ENCODE peak calls at places on chromosomes 5 and 9, in four cellular contexts. Q, S, K and X are unnamed samples.

GRCh38 chr5:170437621-170438375 is 48.6 kb upstream of the KCNMB1 start:
- DNase-seq in S (no peak), Q (no peak), K (no peak), X (no peak)

GRCh38 chr5:57915536-57915935 is 432.9 kb upstream of the ACTBL2 start:
- DNase-seq in K (no peak), S (no peak), Q (no peak), X (no peak)

GRCh38 chr9:138074516-138074915 is 196.9 kb downstream of the CACNA1B start:
- DNase-seq in K (no peak), S (no peak), Q (no peak), X (peak)

GRCh38 chr5:132023258-132024116 is 12.0 kb upstream of the ACSL6 start:
- DNase-seq in Q (no peak), K (no peak), S (no peak), X (no peak)

GRCh38 chr9:131618071-131618479 is 72.8 kb downstream of the PRRT1B start:
- DNase-seq in Q (peak), K (peak), S (no peak), X (peak)

GRCh38 chr9:81071108-81071507 is 618.2 kb downstream of the TLE1 start:
- DNase-seq in K (no peak), S (no peak), Q (no peak), X (peak)

GRCh38 chr5:133041157-133041784 is 10.5 kb upstream of the HSPA4 start:
- DNase-seq in Q (no peak), K (no peak), S (no peak), X (no peak)

GRCh38 chr5:91339053-91339710 is 43.9 kb downstream of the ARRDC3 start:
- DNase-seq in S (no peak), K (no peak), Q (no peak), X (no peak)

GRCh38 chr9:33393581-33393980 is 8.8 kb downstream of the AQP7 start:
- DNase-seq in Q (no peak), S (no peak), K (no peak), X (no peak)

GRCh38 chr5:137215261-137215660 is 283.9 kb downstream of the SPOCK1 start:
- DNase-seq in Q (no peak), K (no peak), S (no peak), X (no peak)

GRCh38 chr9:94250456-94250855 is 8.6 kb upstream of the ZNF169 start:
- DNase-seq in S (no peak), K (no peak), Q (no peak), X (no peak)

GRCh38 chr9:128001411-128002298 is 20.9 kb upstream of the EEIG1 start:
- DNase-seq in Q (peak), S (no peak), K (no peak), X (peak)

GRCh38 chr5:34598177-34598794 is 57.8 kb upstream of the RAI14 start:
- DNase-seq in S (no peak), K (no peak), Q (no peak), X (no peak)

GRCh38 chr9:13762209-13762608 is 482.7 kb upstream of the MPDZ start:
- DNase-seq in K (no peak), Q (no peak), S (no peak), X (no peak)

GRCh38 chr5:137264041-137264440 is 235.1 kb downstream of the SPOCK1 start:
- DNase-seq in S (no peak), K (no peak), Q (no peak), X (no peak)

GRCh38 chr5:57696005-57696755 is 213.6 kb upstream of the ACTBL2 start:
- DNase-seq in K (no peak), S (no peak), Q (peak), X (no peak)

GRCh38 chr5:102749416-102750021 is 5.6 kb upstream of the PAM start:
- DNase-seq in K (no peak), S (no peak), Q (no peak), X (no peak)

GRCh38 chr5:132268698-132269551 is 11.4 kb downstream of the PDLIM4 start:
- DNase-seq in Q (no peak), S (peak), K (no peak), X (peak)

GRCh38 chr9:136826188-136826541 is 16.1 kb upstream of the AJM1 start:
- DNase-seq in Q (no peak), S (no peak), K (no peak), X (no peak)

GRCh38 chr5:155987261-155987810 is 339.6 kb upstream of the SGCD start:
- DNase-seq in Q (no peak), S (no peak), K (no peak), X (no peak)

GRCh38 chr5:61840354-61840753 is 465.7 kb upstream of the KIF2A start:
- DNase-seq in K (no peak), S (no peak), Q (no peak), X (no peak)

GRCh38 chr5:56025303-56025885 is 30.6 kb upstream of the IL6ST start:
- DNase-seq in Q (peak), S (no peak), K (peak), X (no peak)

GRCh38 chr5:172760136-172760535 is 10.9 kb downstream of the DUSP1 start:
- DNase-seq in Q (no peak), S (no peak), K (no peak), X (no peak)

GRCh38 chr9:95458666-95459065 is 58.1 kb downstream of the PTCH1 start:
- DNase-seq in S (no peak), Q (no peak), K (no peak), X (peak)

GRCh38 chr5:88667187-88668141 is 215.5 kb downstream of the MEF2C start:
- DNase-seq in Q (no peak), S (no peak), K (no peak), X (no peak)

GRCh38 chr5:95919658-95920057 is 42.0 kb downstream of the ELL2 start:
- DNase-seq in Q (no peak), S (no peak), K (no peak), X (no peak)

GRCh38 chr5:55160493-55161209 is 680 bp downstream of the GPX8 start:
- DNase-seq in Q (peak), S (no peak), K (no peak), X (no peak)

GRCh38 chr5:14429102-14429501 is 152.5 kb upstream of the OTULINL start:
- DNase-seq in Q (no peak), S (no peak), K (no peak), X (peak)

DNA sequence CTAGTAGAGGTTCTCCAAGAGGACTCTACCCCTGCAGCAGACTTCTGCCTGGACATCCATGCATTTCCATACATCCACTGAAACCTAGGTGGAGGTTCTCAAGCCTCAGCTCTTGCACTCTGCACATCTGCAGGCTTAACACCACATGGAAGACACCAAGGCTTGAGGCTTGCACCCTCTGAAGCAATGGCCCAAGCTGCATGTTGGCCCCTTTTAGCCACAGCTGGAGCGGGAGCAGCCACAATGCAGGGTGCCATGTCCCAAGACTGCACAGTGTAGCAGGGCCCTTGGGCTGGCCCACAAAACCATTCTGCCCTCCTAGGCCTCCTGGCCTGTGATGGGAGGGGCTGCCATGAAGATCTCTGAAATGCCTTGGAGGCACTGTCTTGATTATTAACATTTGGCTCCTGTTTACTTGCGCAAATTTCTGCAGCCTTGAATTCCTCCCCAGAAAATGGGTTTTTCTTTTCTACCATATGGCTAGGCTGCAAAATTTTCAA is 123.2 kb upstream of the VCAN start:
- DNase-seq in Q (no peak), K (no peak), S (no peak), X (no peak)
- TF ChIP-seq NFIC in Q (no peak), K (no peak), S (no peak), X (no peak)

DNA sequence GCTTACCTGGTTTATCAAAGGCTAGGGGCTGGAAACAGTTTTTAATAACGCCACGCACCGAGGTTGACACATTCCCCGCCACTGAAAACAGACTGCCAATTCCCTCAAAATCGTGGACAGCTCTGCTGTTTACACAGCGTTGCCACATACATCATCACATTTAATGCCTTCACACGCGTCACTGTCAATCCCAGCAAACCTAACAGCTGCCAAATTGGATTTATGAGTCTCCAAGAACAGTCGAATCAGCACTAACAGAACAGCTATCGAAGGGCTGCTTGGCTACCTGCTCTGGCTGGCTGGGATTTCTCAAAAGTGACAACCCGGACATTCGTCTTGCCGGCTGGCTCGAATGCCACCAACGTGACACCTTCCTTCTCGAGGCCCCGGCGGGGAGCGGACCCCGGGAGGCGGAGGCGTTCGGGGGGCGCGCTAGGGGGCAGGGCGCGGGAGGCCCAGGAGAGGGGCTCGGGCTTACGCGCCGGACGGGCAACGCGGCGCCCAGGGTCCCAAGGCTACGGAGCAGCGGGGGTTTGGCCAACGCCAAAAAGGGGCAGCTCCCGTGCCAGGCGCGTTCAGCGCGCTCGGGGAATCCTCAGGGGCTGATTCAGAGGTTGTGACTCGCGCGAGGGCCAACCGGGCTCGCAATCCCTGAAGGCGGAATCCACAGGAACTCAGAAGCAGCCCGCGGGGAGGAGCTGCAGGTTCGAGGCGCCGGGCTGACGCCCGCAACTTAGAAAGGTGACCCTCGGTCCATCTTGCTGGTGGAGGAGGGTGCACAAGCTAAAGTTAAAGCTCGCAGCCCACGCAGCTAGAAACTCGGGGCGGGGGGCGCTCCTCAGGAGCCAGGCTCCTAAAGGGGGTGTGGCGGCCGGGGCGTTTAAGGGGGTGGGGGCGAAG is 1.2 kb downstream of the CDC14B start:
- DNase-seq in S (no peak), K (peak), Q (no peak), X (peak)
- TF ChIP-seq NFIC in S (no peak), K (no peak), Q (no peak), X (no peak)

GRCh38 chr9:120303519-120303918 is 276.4 kb downstream of the CDK5RAP2 start:
- DNase-seq in K (no peak), S (no peak), Q (no peak), X (no peak)

GRCh38 chr9:120294003-120294402 is 286.0 kb downstream of the CDK5RAP2 start:
- DNase-seq in Q (no peak), K (no peak), S (no peak), X (no peak)

DNA sequence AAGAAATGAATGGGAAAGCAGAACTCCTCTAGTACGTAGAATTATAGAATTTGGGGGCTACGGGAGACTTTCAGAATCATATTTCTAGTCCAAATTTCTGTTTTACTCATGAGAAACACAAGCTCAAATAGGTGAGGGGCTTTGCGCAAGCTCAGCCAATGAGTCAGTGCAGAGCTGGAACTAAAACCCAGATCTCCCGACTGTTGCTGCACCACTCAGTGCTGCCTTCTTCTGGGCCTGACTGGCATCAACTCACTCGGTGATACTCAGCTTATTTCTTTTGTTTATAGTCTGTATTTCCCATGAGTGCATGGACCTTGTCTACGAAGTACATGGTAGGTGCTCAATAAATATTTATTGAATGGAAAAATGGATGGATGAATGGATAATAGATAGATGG is 280.2 kb downstream of the CDK5RAP2 start:
- DNase-seq in K (no peak), Q (peak), S (no peak), X (no peak)
- TF ChIP-seq NFIC in K (no peak), Q (no peak), S (no peak), X (no peak)

DNA sequence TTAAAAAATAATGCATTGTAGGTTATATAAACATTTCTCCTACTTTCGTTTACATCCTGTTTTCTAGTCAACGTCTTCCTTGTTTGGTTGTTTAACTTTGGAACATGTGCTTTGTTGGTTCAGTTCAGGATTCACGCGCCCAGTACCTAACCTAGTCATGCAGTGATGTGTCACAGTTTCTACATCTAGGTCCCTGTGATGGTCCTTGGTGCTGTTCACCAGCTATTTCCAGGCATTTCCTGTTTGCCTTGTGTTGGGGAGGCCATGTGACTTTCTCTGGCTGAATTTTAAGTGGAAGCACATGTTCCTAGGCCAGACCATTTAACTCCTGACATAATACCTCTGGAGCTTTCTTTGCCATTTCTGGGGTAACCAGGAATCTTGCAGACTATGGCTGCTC is 292.3 kb downstream of the SMARCA2 start:
- DNase-seq in S (no peak), Q (no peak), K (no peak), X (no peak)
- TF ChIP-seq NFIC in S (no peak), Q (no peak), K (no peak), X (no peak)

GRCh38 chr5:16934669-16935068 is 1.4 kb downstream of the MYO10 start:
- DNase-seq in S (no peak), K (no peak), Q (no peak), X (no peak)

GRCh38 chr5:16932401-16932800 is 3.7 kb downstream of the MYO10 start:
- DNase-seq in Q (no peak), K (no peak), S (no peak), X (no peak)

GRCh38 chr5:16935271-16936149 is 578 bp downstream of the MYO10 start:
- DNase-seq in Q (peak), K (no peak), S (no peak), X (peak)

GRCh38 chr5:16933337-16933736 is 2.8 kb downstream of the MYO10 start:
- DNase-seq in Q (no peak), K (no peak), S (no peak), X (no peak)

GRCh38 chr5:16934123-16934522 is 2.0 kb downstream of the MYO10 start:
- DNase-seq in Q (peak), K (peak), S (no peak), X (peak)
- TF ChIP-seq NFIC in Q (no peak), K (no peak), S (no peak), X (no peak)

GRCh38 chr5:143161893-143162520 is 241.5 kb downstream of the NR3C1 start:
- DNase-seq in Q (no peak), S (no peak), K (peak), X (no peak)
- TF ChIP-seq NFIC in Q (no peak), S (no peak), K (no peak), X (no peak)

DNA sequence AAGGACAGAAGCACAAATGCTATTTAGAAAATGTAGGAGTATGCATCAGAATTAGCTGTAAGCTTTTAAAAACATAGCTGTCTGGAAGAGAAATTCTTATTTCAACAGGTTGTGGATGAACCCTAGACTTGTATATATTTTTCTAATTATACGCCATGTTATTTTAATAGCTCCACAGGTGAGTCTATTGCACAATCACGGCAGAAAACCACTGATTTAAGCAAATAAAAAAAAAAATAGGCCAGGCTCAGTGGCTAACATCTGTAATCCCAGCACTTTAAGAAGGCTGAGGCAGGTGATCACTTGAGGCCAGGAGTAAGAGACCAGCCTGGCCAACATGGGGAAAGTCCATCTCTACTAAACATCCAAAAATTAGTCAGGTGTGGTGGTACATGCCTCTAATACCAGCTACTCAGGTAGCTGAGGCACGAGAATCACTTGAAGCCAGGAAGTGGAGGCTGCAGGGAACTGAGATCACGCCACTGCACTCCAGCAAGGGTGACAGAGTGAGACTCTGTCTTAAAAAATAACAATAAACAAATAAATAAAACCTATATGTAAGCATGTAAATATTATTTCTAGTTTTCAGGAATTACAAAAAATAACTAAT is 11.7 kb downstream of the TRIM23 start:
- DNase-seq in Q (no peak), K (no peak), S (no peak), X (no peak)
- TF ChIP-seq NFIC in Q (no peak), K (no peak), S (no peak), X (no peak)

DNA sequence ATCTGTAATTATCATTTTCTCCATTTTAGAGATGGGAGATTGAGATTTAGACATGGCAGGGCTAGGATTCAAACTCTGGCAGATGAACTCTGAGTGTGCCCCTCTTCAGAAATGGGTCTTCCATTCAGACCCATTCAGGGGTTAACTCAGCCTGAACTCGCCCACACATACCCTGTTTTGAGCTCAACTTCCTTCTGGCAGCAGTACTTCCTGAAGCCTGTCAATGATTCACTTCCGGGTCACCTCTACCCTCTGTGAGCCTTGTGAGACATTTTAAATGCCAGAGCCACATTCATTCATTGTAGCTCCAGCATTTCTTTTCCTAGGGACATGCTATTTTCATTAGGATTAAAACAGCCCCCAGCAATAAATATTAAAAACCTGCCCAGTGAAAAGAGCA is 209.3 kb upstream of the SLC24A2 start:
- DNase-seq in Q (no peak), K (no peak), S (peak), X (no peak)
- TF ChIP-seq NFIC in Q (no peak), K (no peak), S (no peak), X (no peak)

GRCh38 chr5:175284806-175285205 is 159.2 kb downstream of the DRD1 start:
- DNase-seq in S (no peak), K (no peak), Q (no peak), X (no peak)

GRCh38 chr5:175285263-175285662 is 158.7 kb downstream of the DRD1 start:
- DNase-seq in K (no peak), Q (no peak), S (no peak), X (no peak)

GRCh38 chr5:175286981-175287380 is 157.0 kb downstream of the DRD1 start:
- DNase-seq in Q (no peak), K (no peak), S (no peak), X (no peak)

GRCh38 chr5:175290379-175290778 is 153.6 kb downstream of the DRD1 start:
- DNase-seq in K (no peak), S (no peak), Q (no peak), X (no peak)

DNA sequence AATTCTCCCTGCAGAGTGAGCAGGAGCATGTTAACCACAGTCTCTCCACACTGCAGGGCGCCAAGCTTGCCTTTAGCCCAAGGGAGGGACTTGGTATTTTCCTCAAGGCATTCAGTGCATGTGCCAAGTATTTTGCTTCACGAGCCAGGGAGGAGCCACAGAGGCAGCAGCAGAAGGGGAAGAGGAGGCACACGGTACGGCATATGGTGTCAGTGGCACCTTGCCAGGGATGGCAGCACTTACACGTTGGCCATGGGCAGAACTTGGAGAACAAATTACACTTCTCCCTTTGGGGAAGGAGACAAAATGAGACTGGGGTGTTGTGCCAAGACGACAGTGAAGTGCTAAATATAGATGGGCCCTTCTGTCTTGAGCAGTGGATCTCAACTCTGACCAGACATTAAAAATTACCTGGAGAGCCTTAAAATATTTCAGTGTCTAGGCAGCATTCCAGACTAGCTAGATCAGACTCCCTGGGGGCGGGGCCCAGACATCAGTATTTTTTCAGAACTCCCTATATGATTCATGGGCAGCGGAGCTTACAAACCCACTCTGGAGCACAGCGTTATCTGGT is 155.8 kb downstream of the DRD1 start:
- DNase-seq in Q (no peak), K (no peak), S (no peak), X (no peak)
- TF ChIP-seq NFIC in Q (no peak), K (no peak), S (no peak), X (peak)

GRCh38 chr5:71877511-71877910 is 158.4 kb downstream of the CARTPT start:
- DNase-seq in Q (no peak), S (peak), K (no peak), X (no peak)

GRCh38 chr5:71872465-71872864 is 153.4 kb downstream of the CARTPT start:
- DNase-seq in K (no peak), Q (no peak), S (no peak), X (no peak)

GRCh38 chr5:71874521-71874920 is 155.4 kb downstream of the CARTPT start:
- DNase-seq in S (no peak), K (no peak), Q (no peak), X (no peak)

GRCh38 chr5:71873202-71873601 is 154.1 kb downstream of the CARTPT start:
- DNase-seq in Q (no peak), K (no peak), S (no peak), X (no peak)
- TF ChIP-seq NFIC in Q (no peak), K (no peak), S (no peak), X (no peak)